ENCODE peak calls at places on chromosomes 1 and 21, in five cellular contexts. H, T, Y, Z and U are unnamed samples. For H3K4me1, the result is how much of the 10 kb centered on the place peaks cover.

GRCh38 chr1:32774950-32775634 is 42.1 kb downstream of the YARS1 start:
- DNase-seq in H (peak), T (no peak), Y (no peak), Z (peak), U (no peak)

GRCh38 chr1:234613992-234614584 is 4.1 kb upstream of the IRF2BP2 start:
- DNase-seq in H (no peak), T (no peak), Y (no peak), Z (peak), U (no peak)

GRCh38 chr1:218669431-218669830 is 324.3 kb downstream of the TGFB2 start:
- DNase-seq in H (no peak), T (no peak), Y (no peak), Z (peak), U (no peak)

GRCh38 chr1:209876091-209876800 is 48.5 kb downstream of the UTP25 start:
- DNase-seq in H (no peak), T (no peak), Y (no peak), Z (peak), U (no peak)

GRCh38 chr1:6445062-6445763 is 20.6 kb downstream of the ESPN start:
- DNase-seq in H (peak), T (peak), Y (peak), Z (peak), U (peak)

GRCh38 chr1:228697209-228698016 is 37.9 kb upstream of the RHOU start:
- DNase-seq in H (peak), T (no peak), Y (no peak), Z (peak), U (no peak)

GRCh38 chr1:37267111-37267835 is 207.1 kb upstream of the ZC3H12A start:
- DNase-seq in H (peak), T (no peak), Y (no peak), Z (no peak), U (no peak)

GRCh38 chr1:119422631-119423030 is 7.7 kb downstream of the HSD3B2 start:
- DNase-seq in H (no peak), T (no peak), Y (no peak), Z (no peak), U (no peak)

GRCh38 chr1:43552813-43553212 is 22.1 kb downstream of the PTPRF start:
- DNase-seq in H (no peak), T (peak), Y (no peak), Z (peak), U (no peak)

GRCh38 chr1:214637722-214638473 is 34.9 kb downstream of the CENPF start:
- DNase-seq in H (peak), T (peak), Y (peak), Z (peak), U (no peak)

GRCh38 chr1:33342041-33342723 is 21.3 kb upstream of the A3GALT2 start:
- DNase-seq in H (peak), T (peak), Y (no peak), Z (peak), U (peak)

GRCh38 chr1:101506541-101507164 is 269.8 kb downstream of the S1PR1 start:
- DNase-seq in H (peak), T (peak), Y (peak), Z (no peak), U (peak)

GRCh38 chr1:225299624-225300023 is 128.2 kb downstream of the LBR start:
- DNase-seq in H (no peak), T (no peak), Y (no peak), Z (peak), U (no peak)

GRCh38 chr21:33496345-33496744 is 4.8 kb upstream of the DNAJC28 start:
- DNase-seq in H (no peak), T (no peak), Y (no peak), Z (no peak), U (no peak)

GRCh38 chr1:43444827-43445225 is 8.9 kb downstream of the HYI start:
- DNase-seq in H (no peak), T (no peak), Y (no peak), Z (no peak), U (no peak)

GRCh38 chr1:6343506-6344405 is 49.8 kb downstream of the ACOT7 start:
- DNase-seq in H (peak), T (peak), Y (peak), Z (peak), U (no peak)

GRCh38 chr1:159775716-159776115 is 5.0 kb upstream of the DUSP23 start:
- DNase-seq in H (no peak), T (no peak), Y (no peak), Z (no peak), U (no peak)

GRCh38 chr1:75310067-75310466 is 175.9 kb downstream of the LHX8 start:
- DNase-seq in H (no peak), T (no peak), Y (no peak), Z (peak), U (no peak)

GRCh38 chr1:205536759-205537361 is 32.4 kb downstream of the CDK18 start:
- DNase-seq in H (peak), T (peak), Y (no peak), Z (no peak), U (peak)

GRCh38 chr1:184254849-184255248 is 132.0 kb upstream of the C1orf21 start:
- DNase-seq in H (peak), T (no peak), Y (no peak), Z (no peak), U (no peak)

GRCh38 chr1:40897499-40897898 is 35.3 kb upstream of the CITED4 start:
- DNase-seq in H (no peak), T (no peak), Y (no peak), Z (peak), U (no peak)

GRCh38 chr1:102191723-102192122 is 195.0 kb upstream of the OLFM3 start:
- DNase-seq in H (peak), T (peak), Y (no peak), Z (no peak), U (peak)

GRCh38 chr1:41950820-41951219 is 32.1 kb upstream of the HIVEP3 start:
- DNase-seq in H (no peak), T (no peak), Y (no peak), Z (peak), U (no peak)

GRCh38 chr1:156496211-156496761 is 4.3 kb downstream of the MEF2D start:
- DNase-seq in H (no peak), T (no peak), Y (no peak), Z (no peak), U (no peak)

GRCh38 chr1:39150779-39151178 is 53.7 kb upstream of the MACF1 start:
- DNase-seq in H (no peak), T (no peak), Y (no peak), Z (no peak), U (no peak)

GRCh38 chr21:36628096-36628495 is 70.8 kb upstream of the SIM2 start:
- DNase-seq in H (no peak), T (no peak), Y (no peak), Z (no peak), U (no peak)

GRCh38 chr1:228141871-228142615 is 2.0 kb downstream of the GUK1 start:
- DNase-seq in H (peak), T (no peak), Y (peak), Z (peak), U (no peak)

GRCh38 chr1:160520582-160520981 is 2.5 kb downstream of the SLAMF6 start:
- DNase-seq in H (no peak), T (no peak), Y (no peak), Z (no peak), U (no peak)

GRCh38 chr1:26045712-26046312 is at the start of gene SLC30A2:
- DNase-seq in H (no peak), T (peak), Y (no peak), Z (no peak), U (peak)

GRCh38 chr1:19439464-19440171 is 45.7 kb downstream of the CAPZB start:
- DNase-seq in H (peak), T (no peak), Y (peak), Z (no peak), U (no peak)
- H3K4me1 ChIP-seq in H (under half), T (under half), Y (half or more), Z (half or more), U (under half)

DNA sequence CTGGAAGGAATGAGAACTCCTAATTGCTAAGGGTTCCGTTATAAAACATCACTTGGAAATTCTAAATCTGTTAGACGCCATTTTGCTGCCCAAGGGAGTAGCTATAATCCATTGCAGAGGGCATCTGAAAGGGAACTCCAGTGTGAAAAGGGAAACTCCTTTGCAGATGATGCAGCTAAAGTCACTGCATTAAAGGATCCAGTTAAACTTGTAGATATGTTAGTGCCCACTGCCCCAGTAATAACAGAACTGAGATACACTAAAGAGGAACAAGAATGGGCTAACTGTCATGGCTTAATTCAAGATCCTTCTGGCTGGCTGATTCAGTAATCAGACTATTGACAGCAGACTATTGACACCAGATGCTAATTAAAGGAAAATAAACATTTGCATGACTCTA is 81.8 kb upstream of the KIAA0040 start:
- DNase-seq in H (no peak), T (no peak), Y (no peak), Z (no peak), U (no peak)
- H3K4me1 ChIP-seq in H (under half), T (under half), Y (under half), Z (under half), U (under half)

GRCh38 chr21:42187976-42188653 is 30.8 kb upstream of the ABCG1 start:
- DNase-seq in H (no peak), T (no peak), Y (peak), Z (peak), U (no peak)
- H3K4me1 ChIP-seq in H (under half), T (under half), Y (half or more), Z (under half), U (under half)

DNA sequence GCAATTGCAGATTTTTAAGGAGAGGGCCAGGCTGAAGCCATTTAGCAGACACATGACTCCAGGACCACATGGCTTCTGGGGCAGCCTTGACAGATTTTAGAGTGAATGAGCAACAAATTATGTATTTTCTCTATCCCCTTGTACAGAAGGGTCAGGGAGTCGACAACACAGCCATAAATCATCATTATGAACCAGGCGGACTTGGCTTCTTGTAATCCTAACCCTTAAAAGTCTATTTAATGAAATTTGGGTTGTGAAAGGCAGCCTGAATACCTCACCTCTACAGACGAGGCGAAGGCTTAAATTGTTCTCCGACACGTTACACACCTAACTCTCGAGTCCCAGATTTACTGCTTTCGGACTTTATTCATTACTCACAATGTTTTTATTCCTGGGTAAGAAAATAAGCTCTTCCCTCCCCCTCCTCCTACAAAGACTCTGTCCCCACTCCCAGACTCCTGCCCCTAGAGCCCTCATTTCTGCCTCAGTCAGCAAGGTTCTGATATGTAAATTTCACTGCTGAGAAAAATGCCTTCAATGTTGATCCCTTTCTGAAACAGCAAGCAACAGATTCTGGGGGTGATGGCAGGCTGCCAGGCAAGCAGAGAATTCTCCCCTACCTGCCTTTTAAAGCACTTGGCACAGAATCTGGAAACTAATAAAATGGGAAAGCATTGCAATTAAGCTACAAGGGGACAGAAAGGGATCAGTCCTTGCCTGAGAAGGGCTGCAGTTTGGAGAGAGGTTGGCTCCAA is 51.6 kb downstream of the PLPP3 start:
- DNase-seq in H (peak), T (no peak), Y (no peak), Z (no peak), U (no peak)
- H3K4me1 ChIP-seq in H (under half), T (under half), Y (under half), Z (under half), U (under half)

GRCh38 chr1:67748630-67749029 is 63.6 kb downstream of the GADD45A start:
- DNase-seq in H (no peak), T (peak), Y (no peak), Z (peak), U (peak)

GRCh38 chr1:67749844-67750689 is 65.1 kb downstream of the GADD45A start:
- DNase-seq in H (no peak), T (no peak), Y (no peak), Z (peak), U (no peak)

GRCh38 chr1:67752306-67752705 is 67.3 kb downstream of the GADD45A start:
- DNase-seq in H (no peak), T (no peak), Y (no peak), Z (peak), U (no peak)

GRCh38 chr1:67749263-67749843 is 64.4 kb downstream of the GADD45A start:
- DNase-seq in H (no peak), T (no peak), Y (no peak), Z (no peak), U (peak)

DNA sequence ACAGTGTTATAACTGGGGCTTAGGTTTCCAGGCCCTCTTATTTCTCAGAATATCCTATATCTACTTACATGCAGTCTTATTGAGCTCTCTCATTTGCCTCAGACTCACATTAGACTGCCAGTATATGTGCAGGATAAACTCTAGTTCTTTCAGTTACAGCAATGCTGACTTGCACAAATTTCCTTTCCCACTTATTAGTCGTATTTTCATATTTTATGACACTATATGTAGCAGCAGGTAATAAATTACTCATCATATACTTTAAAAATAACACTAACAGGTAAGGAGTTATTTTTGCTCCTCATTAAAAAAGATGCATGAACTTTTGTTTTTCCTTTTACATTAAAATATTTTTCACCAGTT is 65.7 kb downstream of the GADD45A start:
- DNase-seq in H (no peak), T (no peak), Y (no peak), Z (no peak), U (no peak)
- H3K4me1 ChIP-seq in H (under half), T (under half), Y (under half), Z (half or more), U (half or more)

GRCh38 chr1:117630423-117630998 is 24.7 kb downstream of the TENT5C start:
- DNase-seq in H (no peak), T (peak), Y (no peak), Z (no peak), U (no peak)

GRCh38 chr1:117631761-117632160 is 25.9 kb downstream of the TENT5C start:
- DNase-seq in H (no peak), T (peak), Y (no peak), Z (no peak), U (no peak)

GRCh38 chr1:117628343-117628742 is 22.5 kb downstream of the TENT5C start:
- DNase-seq in H (no peak), T (no peak), Y (no peak), Z (no peak), U (no peak)

GRCh38 chr1:117631361-117631760 is 25.5 kb downstream of the TENT5C start:
- DNase-seq in H (no peak), T (no peak), Y (no peak), Z (no peak), U (peak)

GRCh38 chr1:117629625-117630422 is 24.0 kb downstream of the TENT5C start:
- DNase-seq in H (no peak), T (peak), Y (no peak), Z (no peak), U (no peak)
- H3K4me1 ChIP-seq in H (under half), T (half or more), Y (under half), Z (under half), U (under half)

GRCh38 chr21:44998086-44998620 is 58.3 kb downstream of the SLX9 start:
- DNase-seq in H (no peak), T (no peak), Y (no peak), Z (no peak), U (no peak)
- H3K4me1 ChIP-seq in H (under half), T (under half), Y (under half), Z (under half), U (under half)

DNA sequence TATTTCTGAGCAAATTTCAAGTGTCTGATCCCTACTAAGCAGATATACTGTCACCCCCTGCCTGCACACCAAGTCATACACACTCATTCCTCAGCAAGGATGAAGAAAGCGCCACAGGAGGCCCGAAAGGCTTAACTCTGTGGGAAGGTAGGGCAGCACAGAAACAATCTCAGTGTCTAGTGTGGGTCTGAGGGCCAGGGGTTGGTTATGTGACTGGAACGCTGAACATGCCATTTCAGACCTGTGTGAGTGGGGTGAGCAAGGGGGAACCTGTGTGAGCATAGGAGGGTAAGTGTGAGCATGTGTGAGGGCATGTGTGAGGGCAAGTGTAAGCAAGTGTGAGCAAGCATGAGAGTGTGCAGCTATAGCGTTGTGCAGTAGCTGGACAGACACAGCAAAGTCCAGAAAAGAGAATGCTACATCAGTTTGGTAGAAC is 6.2 kb downstream of the ITPKB start:
- DNase-seq in H (no peak), T (no peak), Y (no peak), Z (no peak), U (no peak)
- H3K4me1 ChIP-seq in H (under half), T (under half), Y (under half), Z (under half), U (under half)

GRCh38 chr1:86466986-86467385 is 1.7 kb upstream of the CLCA1 start:
- DNase-seq in H (no peak), T (no peak), Y (no peak), Z (no peak), U (no peak)
- H3K4me1 ChIP-seq in H (under half), T (under half), Y (under half), Z (under half), U (under half)